ENCODE peak calls at places on chromosome 9, in seven cellular contexts. Z, H, N, X, K, C and Y are unnamed samples.

GRCh38 chr9:4287886-4288588 is 11.8 kb downstream of the GLIS3 start:
- DNase-seq in Z (no peak), H (no peak), N (no peak), X (no peak), K (no peak), C (no peak), Y (no peak)

GRCh38 chr9:105646879-105647594 is 15.2 kb upstream of the TAL2 start:
- DNase-seq in Z (no peak), H (no peak), N (no peak), X (no peak), K (no peak), C (no peak), Y (no peak)

GRCh38 chr9:121674952-121675351 is 23.5 kb downstream of the DAB2IP start:
- DNase-seq in Z (no peak), H (no peak), N (no peak), X (no peak), K (no peak), C (no peak), Y (peak)

GRCh38 chr9:2234371-2234893 is 219.3 kb downstream of the SMARCA2 start:
- DNase-seq in Z (no peak), H (peak), N (no peak), X (no peak), K (no peak), C (peak), Y (no peak)

GRCh38 chr9:32251539-32251938 is 132.9 kb upstream of the ACO1 start:
- DNase-seq in Z (peak), H (peak), N (peak), X (no peak), K (peak), C (peak), Y (peak)

GRCh38 chr9:8078641-8079140 is 279.1 kb upstream of the DMAC1 start:
- DNase-seq in Z (no peak), H (no peak), N (no peak), X (no peak), K (no peak), C (no peak), Y (no peak)

GRCh38 chr9:126629007-126629674 is 15.4 kb downstream of the LMX1B start:
- DNase-seq in Z (no peak), H (no peak), N (no peak), X (no peak), K (no peak), C (no peak), Y (no peak)

GRCh38 chr9:36877239-36877638 is 156.8 kb downstream of the PAX5 start:
- DNase-seq in Z (no peak), H (no peak), N (no peak), X (no peak), K (no peak), C (no peak), Y (no peak)

GRCh38 chr9:37026085-37026935 is 7.8 kb downstream of the PAX5 start:
- DNase-seq in Z (no peak), H (no peak), N (no peak), X (no peak), K (no peak), C (no peak), Y (no peak)

GRCh38 chr9:88303785-88304495 is 84.3 kb upstream of the SPIN1 start:
- DNase-seq in Z (no peak), H (no peak), N (no peak), X (no peak), K (peak), C (no peak), Y (no peak)

GRCh38 chr9:133125706-133126696 is 5.0 kb upstream of the RALGDS start:
- DNase-seq in Z (no peak), H (peak), N (no peak), X (no peak), K (peak), C (peak), Y (no peak)

GRCh38 chr9:5628530-5629311 is at the start of gene RIC1:
- DNase-seq in Z (peak), H (peak), N (peak), X (peak), K (peak), C (peak), Y (peak)

GRCh38 chr9:78462616-78463015 is 165.7 kb downstream of the PSAT1 start:
- DNase-seq in Z (no peak), H (no peak), N (no peak), X (no peak), K (no peak), C (no peak), Y (no peak)

GRCh38 chr9:84953797-84954695 is 284.5 kb downstream of the NTRK2 start:
- DNase-seq in Z (peak), H (peak), N (peak), X (peak), K (peak), C (peak), Y (peak)

GRCh38 chr9:70561805-70562395 is 147.4 kb upstream of the KLF9 start:
- DNase-seq in Z (no peak), H (no peak), N (no peak), X (no peak), K (no peak), C (no peak), Y (no peak)

GRCh38 chr9:109969559-109970237 is 189.7 kb downstream of the PALM2AKAP2 start:
- DNase-seq in Z (no peak), H (no peak), N (no peak), X (no peak), K (no peak), C (no peak), Y (no peak)

GRCh38 chr9:28031521-28032177 is 458.4 kb upstream of the C9orf72 start:
- DNase-seq in Z (no peak), H (no peak), N (no peak), X (no peak), K (no peak), C (no peak), Y (no peak)

GRCh38 chr9:83065233-83065632 is 2.3 kb upstream of the RASEF start:
- DNase-seq in Z (no peak), H (no peak), N (no peak), X (no peak), K (no peak), C (no peak), Y (no peak)

GRCh38 chr9:36091028-36091953 is 45.2 kb upstream of the GLIPR2 start:
- DNase-seq in Z (no peak), H (no peak), N (no peak), X (no peak), K (no peak), C (no peak), Y (no peak)

GRCh38 chr9:78697653-78698052 is 400.7 kb downstream of the PSAT1 start:
- DNase-seq in Z (no peak), H (no peak), N (no peak), X (no peak), K (no peak), C (no peak), Y (no peak)

GRCh38 chr9:115132648-115133047 is 14.7 kb upstream of the TNC start:
- DNase-seq in Z (no peak), H (peak), N (no peak), X (peak), K (no peak), C (no peak), Y (no peak)

GRCh38 chr9:64773491-64773931 is 511.5 kb downstream of the FOXD4L5 start:
- DNase-seq in Z (no peak), H (no peak), N (no peak), X (peak), K (no peak), C (no peak), Y (no peak)

GRCh38 chr9:99368341-99369326 is 146.6 kb downstream of the SEC61B start:
- DNase-seq in Z (no peak), H (peak), N (peak), X (no peak), K (peak), C (peak), Y (no peak)

GRCh38 chr9:34119713-34120112 is 6.8 kb downstream of the DCAF12 start:
- DNase-seq in Z (no peak), H (no peak), N (no peak), X (no peak), K (no peak), C (no peak), Y (no peak)

GRCh38 chr9:120441446-120442279 is 138.3 kb downstream of the CDK5RAP2 start:
- DNase-seq in Z (no peak), H (no peak), N (no peak), X (no peak), K (no peak), C (no peak), Y (no peak)

GRCh38 chr9:80664327-80665210 is 1024.8 kb downstream of the TLE1 start:
- DNase-seq in Z (no peak), H (no peak), N (no peak), X (no peak), K (no peak), C (no peak), Y (no peak)

GRCh38 chr9:76403352-76403751 is 9.1 kb upstream of the RFK start:
- DNase-seq in Z (peak), H (no peak), N (peak), X (no peak), K (peak), C (no peak), Y (peak)

GRCh38 chr9:21028476-21028875 is 3.0 kb downstream of the HACD4 start:
- DNase-seq in Z (no peak), H (no peak), N (no peak), X (no peak), K (no peak), C (no peak), Y (no peak)

GRCh38 chr9:88651682-88652633 is 117.0 kb downstream of the NXNL2 start:
- DNase-seq in Z (no peak), H (peak), N (peak), X (peak), K (no peak), C (peak), Y (peak)

GRCh38 chr9:138099803-138100598 is 222.4 kb downstream of the CACNA1B start:
- DNase-seq in Z (no peak), H (no peak), N (no peak), X (peak), K (no peak), C (no peak), Y (no peak)

GRCh38 chr9:121876658-121877271 is 216.3 kb downstream of the TTLL11 start:
- DNase-seq in Z (no peak), H (no peak), N (no peak), X (no peak), K (no peak), C (no peak), Y (peak)

GRCh38 chr9:134328841-134329575 is 2.8 kb downstream of the RXRA start:
- DNase-seq in Z (no peak), H (peak), N (peak), X (peak), K (no peak), C (peak), Y (no peak)
- TF ChIP-seq POLR2A in Z (no peak), H (no peak), N (peak), X (no peak), K (no peak), C (peak), Y (no peak)

GRCh38 chr9:129007766-129008468 is 20.2 kb downstream of the SH3GLB2 start:
- DNase-seq in Z (no peak), H (no peak), N (no peak), X (peak), K (no peak), C (no peak), Y (no peak)
- TF ChIP-seq POLR2A in Z (no peak), H (no peak), N (no peak), X (no peak), K (no peak), C (no peak), Y (no peak)

GRCh38 chr9:72362680-72363139 is 2.3 kb downstream of the ZFAND5 start:
- DNase-seq in Z (no peak), H (peak), N (peak), X (no peak), K (peak), C (peak), Y (no peak)
- TF ChIP-seq POLR2A in Z (no peak), H (peak), N (peak), X (no peak), K (no peak), C (peak), Y (no peak)

DNA sequence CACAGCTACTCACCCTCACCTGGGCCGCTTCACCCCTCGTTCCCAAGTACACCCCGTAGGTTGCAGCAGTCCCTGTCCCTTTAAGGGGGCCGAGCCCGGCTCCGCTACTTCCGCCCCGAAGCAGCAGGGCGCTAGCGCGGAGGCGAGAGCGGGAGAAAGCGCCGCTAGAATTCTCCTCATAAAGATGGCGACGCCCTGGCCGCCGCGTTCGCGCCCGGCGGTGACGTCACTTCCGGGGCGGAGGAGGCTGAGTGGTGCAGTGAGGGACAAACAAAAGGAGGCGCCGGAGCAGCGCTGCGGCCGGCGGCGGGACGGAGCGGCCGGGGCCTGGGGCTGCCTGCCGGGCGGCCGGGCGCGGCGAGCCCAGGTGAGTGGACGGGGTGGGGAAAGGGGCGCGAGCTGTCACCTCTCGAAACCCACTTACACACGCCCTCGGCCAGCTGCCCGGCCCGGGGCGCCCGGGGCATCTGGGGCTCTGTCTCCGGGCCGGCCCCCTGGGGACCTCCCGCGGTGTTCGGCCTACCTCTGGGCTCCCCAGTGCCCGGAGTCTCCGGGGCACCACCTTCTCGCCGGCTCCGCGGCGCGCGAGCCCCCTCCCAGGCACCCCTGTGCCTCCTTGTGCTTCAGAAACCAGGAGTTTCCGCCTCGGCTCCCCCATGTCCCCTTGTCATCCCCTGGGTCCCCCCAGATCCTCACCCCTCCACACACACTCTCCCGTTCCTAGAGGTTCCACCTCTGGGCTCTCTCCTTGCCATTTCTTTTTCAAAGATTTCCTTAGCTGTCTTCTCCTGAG is at the start of the genes KYAT1 and LRRC8A:
- DNase-seq in Z (peak), H (peak), N (peak), X (peak), K (peak), C (peak), Y (peak)
- TF ChIP-seq POLR2A in Z (peak), H (no peak), N (peak), X (no peak), K (peak), C (peak), Y (peak)

DNA sequence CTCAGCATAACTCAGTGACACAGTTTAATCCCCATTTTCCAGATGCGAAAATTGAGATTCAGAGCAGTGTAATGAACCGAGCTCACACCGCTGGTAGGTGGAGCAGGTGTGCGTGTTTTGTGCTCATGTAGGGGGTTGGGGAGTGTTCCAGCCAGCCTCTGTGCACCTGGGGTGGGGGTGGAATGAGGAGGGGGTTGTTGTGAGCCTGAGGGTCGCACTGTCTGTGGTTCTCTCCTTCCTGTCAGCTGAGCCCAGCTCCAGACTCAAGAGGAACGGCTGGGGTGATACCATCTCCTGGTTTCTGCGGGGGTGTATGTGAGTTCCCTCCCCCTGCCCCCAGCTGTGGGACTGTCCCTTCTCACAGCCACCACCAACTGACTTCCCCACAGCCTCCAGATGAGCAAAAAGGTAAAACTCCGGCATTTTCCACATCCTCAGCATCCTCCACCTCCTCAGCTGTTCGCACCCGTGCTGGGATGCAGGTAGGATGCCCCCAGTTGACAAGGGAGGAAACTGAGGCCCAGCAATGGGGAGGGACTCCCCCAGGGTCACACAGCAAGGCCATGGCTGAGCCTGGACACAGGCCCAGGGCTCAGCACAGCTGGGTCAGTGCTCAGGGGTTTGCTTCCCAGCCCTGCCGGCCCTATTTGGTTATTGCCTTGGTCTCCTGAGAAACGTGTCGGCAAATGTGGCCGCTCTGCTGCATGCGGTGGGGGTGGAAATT is 2.1 kb downstream of the SH2D3C start:
- DNase-seq in Z (no peak), H (no peak), N (no peak), X (no peak), K (peak), C (no peak), Y (no peak)
- TF ChIP-seq POLR2A in Z (no peak), H (no peak), N (no peak), X (no peak), K (peak), C (no peak), Y (no peak)

GRCh38 chr9:98066235-98066634 is 9.7 kb downstream of the NANS start:
- DNase-seq in Z (no peak), H (no peak), N (no peak), X (no peak), K (no peak), C (no peak), Y (no peak)
- TF ChIP-seq POLR2A in Z (no peak), H (no peak), N (no peak), X (no peak), K (no peak), C (no peak), Y (no peak)

DNA sequence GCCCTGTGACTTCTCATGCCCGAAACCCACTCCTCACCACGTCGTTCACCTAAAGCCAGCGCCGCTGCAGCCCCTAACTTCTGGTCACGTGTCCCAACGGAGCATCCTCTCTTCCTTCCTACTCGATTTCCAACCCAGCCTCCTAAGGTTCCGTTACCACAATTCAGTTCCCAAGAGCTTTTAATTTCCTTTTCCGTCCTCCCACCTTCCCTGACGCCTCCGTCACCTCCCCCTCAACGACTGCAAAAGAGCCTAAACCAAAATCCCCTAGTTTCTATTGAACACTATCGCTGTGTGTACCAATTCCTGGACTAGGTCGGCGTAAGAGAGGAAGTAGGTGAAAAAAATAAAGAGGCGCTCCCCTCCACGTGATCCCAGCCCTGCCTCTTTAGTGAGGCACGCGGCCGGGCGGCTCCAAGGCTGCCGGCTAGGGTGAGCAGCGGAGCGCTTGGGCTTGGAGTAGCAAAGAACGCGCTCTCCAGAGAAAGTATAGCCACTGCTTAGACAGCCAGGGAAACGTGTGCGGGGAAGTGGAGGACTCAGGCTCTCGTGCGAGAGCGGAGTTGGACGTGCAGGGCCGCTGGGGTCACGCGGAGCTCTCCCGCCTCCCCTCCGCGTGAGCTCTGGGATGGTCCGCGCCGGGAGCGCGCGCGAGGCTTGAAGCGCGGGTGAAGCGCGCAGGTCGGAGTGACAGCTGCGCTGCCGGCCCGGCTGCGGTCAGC is at the start of the genes CENPP and NOL8:
- DNase-seq in Z (peak), H (peak), N (peak), X (peak), K (peak), C (peak), Y (peak)
- TF ChIP-seq POLR2A in Z (peak), H (peak), N (no peak), X (no peak), K (peak), C (no peak), Y (peak)